ENCODE peak calls at places on chromosomes 1 and 21, in four cellular contexts. Y is IMR-90, N is K562, P is H1. E is an unnamed sample.
A peak's percentile ranks its signal among the peaks of the same experiment; 100 is the strongest.

GRCh38 chr1:14788065-14788464 is 189.6 kb downstream of the KAZN start:
- DNase-seq in Y (no peak), N (no peak), P (no peak), E (no peak)

GRCh38 chr1:153857505-153857904 is 65.3 kb downstream of the GATAD2B start:
- DNase-seq in Y (no peak), N (no peak), P (no peak), E (no peak)

GRCh38 chr21:41730399-41730798 is 36.5 kb downstream of the RIPK4 start:
- DNase-seq in Y (no peak), N (no peak), P (no peak), E (no peak)

GRCh38 chr1:158180741-158181576 is at the start of gene CD1D:
- DNase-seq in Y (no peak), N (no peak), P (peak; percentile 77), E (no peak)

GRCh38 chr1:21308330-21308729 is 18.1 kb upstream of the ECE1 start:
- DNase-seq in Y (no peak), N (no peak), P (no peak), E (no peak)

GRCh38 chr1:145690587-145691558 is 16.3 kb downstream of the PDZK1 start:
- DNase-seq in Y (peak; percentile 82), N (no peak), P (no peak), E (peak; percentile 51)

GRCh38 chr1:44030606-44031050 is 634 bp downstream of the SLC6A9 start:
- DNase-seq in Y (peak; percentile 34), N (peak; percentile 71), P (no peak), E (no peak)

GRCh38 chr1:203673550-203674411 is 47.1 kb downstream of the ATP2B4 start:
- DNase-seq in Y (peak; percentile 97), N (peak; percentile 81), P (no peak), E (no peak)

GRCh38 chr1:64293820-64294219 is 90.4 kb downstream of the UBE2U start:
- DNase-seq in Y (no peak), N (no peak), P (no peak), E (no peak)

GRCh38 chr21:39386194-39386593 is 37.3 kb upstream of the HMGN1 start:
- DNase-seq in Y (no peak), N (no peak), P (no peak), E (no peak)

GRCh38 chr1:71561729-71562128 is 480.9 kb upstream of the ZRANB2 start:
- DNase-seq in Y (peak; percentile 87), N (no peak), P (no peak), E (no peak)

GRCh38 chr1:24683713-24684162 is 40.6 kb downstream of the SRRM1 start:
- DNase-seq in Y (peak; percentile 98), N (no peak), P (no peak), E (no peak)

GRCh38 chr1:161100534-161100933 is 2.4 kb downstream of the KLHDC9 start:
- DNase-seq in Y (no peak), N (no peak), P (no peak), E (no peak)

GRCh38 chr1:87155180-87155579 is 173.5 kb upstream of the LMO4 start:
- DNase-seq in Y (no peak), N (no peak), P (no peak), E (no peak)

GRCh38 chr1:175920401-175920800 is 177.0 kb upstream of the TNR start:
- DNase-seq in Y (peak; percentile 77), N (no peak), P (no peak), E (no peak)

GRCh38 chr1:199759268-199759724 is 268.2 kb upstream of the NR5A2 start:
- DNase-seq in Y (peak; percentile 48), N (no peak), P (no peak), E (no peak)

GRCh38 chr1:151472852-151473731 is 13.8 kb upstream of the POGZ start:
- DNase-seq in Y (peak; percentile 34), N (peak; percentile 41), P (peak; percentile 73), E (no peak)

GRCh38 chr1:183195146-183195571 is 9.1 kb downstream of the LAMC2 start:
- DNase-seq in Y (peak; percentile 60), N (no peak), P (no peak), E (no peak)

GRCh38 chr1:42679364-42679983 is 2.7 kb upstream of the YBX1 start:
- DNase-seq in Y (peak; percentile 67), N (no peak), P (no peak), E (no peak)

GRCh38 chr1:4972761-4973320 is 318.4 kb downstream of the AJAP1 start:
- DNase-seq in Y (no peak), N (no peak), P (no peak), E (no peak)
- TF ChIP-seq CHD1 in Y (no peak), N (no peak), P (no peak), E (no peak)

GRCh38 chr1:208599063-208599462 is 354.9 kb upstream of the PLXNA2 start:
- DNase-seq in Y (no peak), N (no peak), P (no peak), E (no peak)
- TF ChIP-seq CHD1 in Y (no peak), N (no peak), P (no peak), E (no peak)

GRCh38 chr1:18922319-18922726 is 20.0 kb upstream of the ALDH4A1 start:
- DNase-seq in Y (peak; percentile 85), N (no peak), P (no peak), E (no peak)
- TF ChIP-seq CHD1 in Y (no peak), N (no peak), P (no peak), E (no peak)

DNA sequence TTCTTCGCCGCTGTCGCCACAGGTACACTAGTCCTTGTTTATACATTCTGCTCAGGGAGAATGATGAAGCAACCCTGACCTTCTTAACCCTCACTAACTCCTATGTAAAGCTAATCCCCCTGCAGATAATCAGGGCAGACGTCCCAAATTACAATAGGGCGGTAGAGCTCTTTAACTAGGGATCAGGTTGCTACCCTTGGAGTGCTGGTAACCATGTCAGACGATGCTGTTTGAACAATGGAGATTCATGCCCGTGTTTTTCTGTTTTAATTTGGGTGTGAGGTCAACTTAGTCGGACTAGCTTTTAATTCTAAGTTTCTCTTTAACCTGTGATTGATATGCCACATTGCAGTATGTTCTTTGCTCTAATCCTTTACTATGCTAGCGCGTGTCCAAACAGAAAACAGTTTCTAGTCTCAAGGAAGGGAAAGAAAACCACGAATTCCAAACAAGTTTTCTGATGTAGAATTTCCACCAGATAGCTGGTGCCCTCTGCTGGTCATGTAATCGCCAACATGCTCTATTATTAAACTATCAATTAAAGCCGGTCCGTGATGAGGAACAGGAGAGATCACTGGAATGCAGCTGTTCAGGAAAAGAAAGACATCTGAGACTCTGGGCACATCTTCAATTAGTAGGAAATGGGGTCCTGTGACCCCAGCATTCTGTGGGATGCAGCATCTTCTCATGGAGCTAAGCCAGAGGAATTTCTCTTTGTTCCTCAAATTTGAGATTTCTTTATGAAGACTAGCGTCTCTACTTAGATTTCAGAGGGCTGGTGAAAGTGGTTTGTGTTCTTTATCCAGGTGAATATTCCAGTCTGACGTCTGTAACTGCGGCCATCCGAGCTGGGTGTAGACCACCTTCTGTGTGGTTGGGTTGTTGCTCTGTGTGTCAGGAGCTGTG is 18.3 kb upstream of the VAMP3 start:
- DNase-seq in Y (peak; percentile 71), N (peak; percentile 52), P (peak; percentile 62), E (no peak)
- TF ChIP-seq CHD1 in Y (no peak), N (no peak), P (no peak), E (no peak)

DNA sequence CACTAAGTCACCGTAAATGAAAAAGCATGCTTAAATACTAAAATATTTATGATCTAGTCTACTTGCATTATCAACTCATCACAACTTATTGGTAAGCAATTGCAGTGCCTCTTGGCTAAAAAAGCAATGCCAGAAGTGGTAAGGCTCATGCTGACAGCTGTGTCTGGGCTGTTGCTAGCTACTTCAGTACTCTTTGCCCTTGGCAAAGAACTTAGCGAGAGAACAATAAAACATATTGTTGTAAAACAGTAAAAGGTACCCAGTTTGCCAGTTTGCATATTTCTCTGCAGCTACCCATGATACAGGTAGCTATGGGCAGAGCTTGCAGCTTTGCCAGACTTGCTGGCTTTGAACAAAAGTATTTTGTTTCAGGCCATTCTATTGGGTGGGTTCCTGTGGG is 73.1 kb downstream of the ATP6V1G3 start:
- DNase-seq in Y (no peak), N (no peak), P (no peak), E (no peak)
- TF ChIP-seq CHD1 in Y (no peak), N (no peak), P (no peak), E (no peak)

GRCh38 chr1:170776147-170776734 is 112.3 kb downstream of the PRRX1 start:
- DNase-seq in Y (peak; percentile 3), N (no peak), P (no peak), E (no peak)
- TF ChIP-seq CHD1 in Y (no peak), N (no peak), P (no peak), E (no peak)

DNA sequence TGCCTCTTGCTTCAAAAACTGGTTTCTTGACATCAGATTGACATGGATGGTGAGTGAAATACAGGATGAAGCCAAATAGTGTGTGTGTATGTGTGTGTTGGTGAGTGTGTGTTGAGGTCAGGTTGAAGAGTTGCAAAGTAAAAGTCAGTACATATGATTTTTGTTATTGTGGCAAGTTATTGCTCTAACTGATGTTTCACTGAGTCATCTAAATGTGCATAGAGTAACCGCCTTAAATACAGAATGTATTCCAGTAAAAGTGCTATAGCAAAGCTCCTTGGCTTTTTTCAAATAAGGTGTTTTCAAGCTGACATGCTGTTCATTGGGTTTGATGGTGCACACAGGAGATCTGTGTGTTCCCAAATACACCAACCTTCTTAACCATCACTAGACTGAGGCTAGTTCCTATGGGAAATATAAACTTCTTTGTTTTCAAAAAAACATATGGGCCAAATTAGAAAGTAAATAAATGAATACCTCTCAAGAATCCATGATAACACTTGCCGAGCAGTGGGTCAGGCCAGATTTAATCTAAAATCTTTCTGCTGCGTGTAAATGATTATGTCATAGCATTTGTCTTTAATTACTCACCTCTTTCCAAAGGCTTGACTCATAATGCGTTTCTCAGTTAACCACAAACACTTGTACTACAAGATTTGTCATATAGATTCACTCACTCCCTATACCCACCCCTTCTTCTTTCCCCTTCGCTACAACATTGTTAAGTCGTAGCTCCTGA is 151.1 kb downstream of the LYPLAL1 start:
- DNase-seq in Y (peak; percentile 98), N (no peak), P (no peak), E (no peak)
- TF ChIP-seq CHD1 in Y (no peak), N (no peak), P (no peak), E (no peak)

DNA sequence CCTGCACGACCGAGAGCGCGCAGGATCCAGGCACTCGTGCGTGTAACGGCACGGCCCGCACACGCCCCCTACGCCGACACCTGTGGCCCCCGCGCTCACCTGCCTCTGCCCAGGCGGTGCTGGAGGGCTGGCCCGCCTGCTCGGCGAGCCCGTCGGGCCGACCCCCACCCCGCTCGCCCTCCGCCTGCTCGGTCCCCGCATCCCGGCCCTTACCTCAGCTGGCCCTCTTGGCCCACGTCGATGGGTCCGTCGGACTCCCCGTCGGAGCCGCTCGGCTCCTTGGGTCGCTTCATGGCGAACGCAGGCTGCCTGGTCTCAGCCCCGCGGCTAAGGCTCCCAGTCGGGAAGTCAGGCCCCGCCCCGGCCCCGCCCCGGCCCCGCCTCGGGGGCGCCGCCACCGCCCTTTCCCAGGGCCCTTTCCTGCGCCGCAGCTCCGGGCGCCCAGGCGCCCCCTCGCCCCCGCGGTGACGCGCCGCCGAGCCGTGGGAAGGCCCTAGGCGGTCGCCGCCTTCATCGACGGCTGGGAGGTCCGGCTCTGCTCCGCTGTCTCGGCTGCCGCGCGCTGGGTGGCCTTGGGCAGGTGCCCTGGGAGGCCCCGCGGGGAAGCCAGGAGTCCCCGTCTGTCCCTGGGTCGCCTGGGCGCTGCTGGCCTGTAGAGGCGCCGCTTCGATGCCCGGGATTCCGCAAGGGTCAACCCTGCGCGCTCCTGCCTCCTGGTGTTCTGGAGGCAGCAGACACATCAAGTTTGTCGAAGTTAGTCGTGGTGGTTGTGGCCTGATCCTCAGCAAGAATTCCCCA is at the start of gene HEYL:
- DNase-seq in Y (peak; percentile 19), N (peak; percentile 97), P (peak; percentile 94), E (no peak)
- TF ChIP-seq CHD1 in Y (no peak), N (no peak), P (no peak), E (no peak)